ENCODE peak calls at places on chromosome 21, in four cellular contexts. G, W, H and Q are unnamed samples.

GRCh38 chr21:44013380-44014088 is 1.4 kb downstream of the TRAPPC10 start:
- DNase-seq in G (peak; percentile 19), W (peak; percentile 11), H (peak; percentile 27), Q (peak; percentile 56)

GRCh38 chr21:33036430-33037162 is 10.9 kb downstream of the OLIG2 start:
- DNase-seq in G (no peak), W (no peak), H (peak; percentile 64), Q (no peak)

GRCh38 chr21:33403128-33403785 is at the start of gene IFNGR2:
- DNase-seq in G (peak; percentile 37), W (peak; percentile 58), H (peak; percentile 40), Q (peak; percentile 68)

GRCh38 chr21:29232601-29233541 is 65.9 kb upstream of the BACH1 start:
- DNase-seq in G (no peak), W (peak; percentile 24), H (peak; percentile 82), Q (peak; percentile 4)

GRCh38 chr21:45618846-45619485 is 24.6 kb upstream of the PCBP3 start:
- DNase-seq in G (no peak), W (no peak), H (peak; percentile 24), Q (no peak)

GRCh38 chr21:41478319-41479177 is 29.4 kb downstream of the TMPRSS2 start:
- DNase-seq in G (no peak), W (no peak), H (no peak), Q (no peak)

GRCh38 chr21:41742073-41742875 is 24.6 kb downstream of the RIPK4 start:
- DNase-seq in G (no peak), W (no peak), H (no peak), Q (no peak)

GRCh38 chr21:35070436-35070835 is 21.3 kb upstream of the RUNX1 start:
- DNase-seq in G (no peak), W (no peak), H (no peak), Q (no peak)

GRCh38 chr21:44370027-44370735 is 16.8 kb downstream of the TRPM2 start:
- DNase-seq in G (no peak), W (no peak), H (peak; percentile 52), Q (no peak)

GRCh38 chr21:32705139-32705538 is 22.7 kb downstream of the SYNJ1 start:
- DNase-seq in G (no peak), W (no peak), H (peak; percentile 42), Q (no peak)

GRCh38 chr21:26842976-26843911 is 2.0 kb downstream of the ADAMTS1 start:
- DNase-seq in G (no peak), W (no peak), H (peak; percentile 97), Q (no peak)

GRCh38 chr21:36696640-36697472 is 2.1 kb upstream of the SIM2 start:
- DNase-seq in G (no peak), W (no peak), H (no peak), Q (no peak)

GRCh38 chr21:37159053-37159776 is 86.2 kb downstream of the TTC3 start:
- DNase-seq in G (no peak), W (no peak), H (peak; percentile 70), Q (no peak)

GRCh38 chr21:44529011-44529421 is 11.0 kb downstream of the KRTAP10-1 start:
- DNase-seq in G (no peak), W (no peak), H (no peak), Q (no peak)

GRCh38 chr21:16280731-16281130 is 550.9 kb downstream of the USP25 start:
- DNase-seq in G (no peak), W (no peak), H (peak; percentile 53), Q (no peak)

GRCh38 chr21:26719750-26720149 is 125.5 kb downstream of the ADAMTS1 start:
- DNase-seq in G (no peak), W (no peak), H (no peak), Q (no peak)

GRCh38 chr21:26164311-26164710 is 6.3 kb downstream of the APP start:
- DNase-seq in G (no peak), W (no peak), H (no peak), Q (no peak)

GRCh38 chr21:25999935-26000582 is 170.5 kb downstream of the APP start:
- DNase-seq in G (no peak), W (no peak), H (no peak), Q (no peak)

GRCh38 chr21:35309316-35309715 is 260.2 kb upstream of the RUNX1 start:
- DNase-seq in G (no peak), W (no peak), H (no peak), Q (no peak)

GRCh38 chr21:21631961-21632360 is 633.8 kb downstream of the NCAM2 start:
- DNase-seq in G (no peak), W (no peak), H (peak; percentile 10), Q (no peak)

GRCh38 chr21:37459575-37459974 is 93.0 kb downstream of the DYRK1A start:
- DNase-seq in G (no peak), W (no peak), H (peak; percentile 72), Q (no peak)

GRCh38 chr21:27734146-27734545 is 767.3 kb upstream of the ADAMTS5 start:
- DNase-seq in G (no peak), W (no peak), H (peak; percentile 93), Q (no peak)

GRCh38 chr21:45898028-45898350 is 83.6 kb upstream of the COL6A1 start:
- DNase-seq in G (no peak), W (no peak), H (no peak), Q (no peak)

GRCh38 chr21:44801468-44802395 is at the start of gene UBE2G2:
- DNase-seq in G (peak; percentile 85), W (peak; percentile 88), H (peak; percentile 76), Q (peak; percentile 86)

GRCh38 chr21:45971487-45972352 is 9.8 kb upstream of the COL6A1 start:
- DNase-seq in G (no peak), W (no peak), H (no peak), Q (no peak)

GRCh38 chr21:36981049-36981391 is 14.6 kb upstream of the HLCS start:
- DNase-seq in G (no peak), W (no peak), H (no peak), Q (no peak)

GRCh38 chr21:46422636-46423241 is 36.0 kb upstream of the DIP2A start:
- DNase-seq in G (no peak), W (no peak), H (no peak), Q (no peak)

GRCh38 chr21:46021978-46022544 is 40.5 kb downstream of the COL6A1 start:
- DNase-seq in G (no peak), W (no peak), H (peak; percentile 20), Q (no peak)

GRCh38 chr21:45768741-45769049 is 125.2 kb downstream of the PCBP3 start:
- DNase-seq in G (no peak), W (no peak), H (no peak), Q (no peak)

GRCh38 chr21:45329261-45330074 is 41.8 kb upstream of the POFUT2 start:
- DNase-seq in G (no peak), W (no peak), H (no peak), Q (no peak)

GRCh38 chr21:25885880-25886279 is 151.1 kb downstream of the GABPA start:
- DNase-seq in G (no peak), W (no peak), H (no peak), Q (no peak)

GRCh38 chr21:25995283-25995682 is 175.3 kb downstream of the APP start:
- DNase-seq in G (no peak), W (no peak), H (no peak), Q (no peak)

GRCh38 chr21:38291875-38292274 is 35.1 kb downstream of the KCNJ15 start:
- DNase-seq in G (no peak), W (no peak), H (no peak), Q (no peak)

GRCh38 chr21:46551636-46552241 is 53.1 kb downstream of the S100B start:
- DNase-seq in G (peak; percentile 21), W (peak; percentile 21), H (no peak), Q (peak; percentile 49)

GRCh38 chr21:27804515-27804914 is 837.6 kb upstream of the ADAMTS5 start:
- DNase-seq in G (no peak), W (no peak), H (no peak), Q (no peak)

GRCh38 chr21:31728191-31728590 is 3.7 kb downstream of the SCAF4 start:
- DNase-seq in G (no peak), W (no peak), H (no peak), Q (no peak)